ENCODE peak calls at places on chromosome 4, in four cellular contexts. X, V, N and B are unnamed samples.

GRCh38 chr4:48038666-48039065 is 22.1 kb downstream of the NIPAL1 start:
- DNase-seq in X (no peak), V (no peak), N (no peak), B (no peak)

GRCh38 chr4:158129649-158130048 is 43.2 kb downstream of the GASK1B start:
- DNase-seq in X (no peak), N (no peak), V (no peak), B (no peak)

GRCh38 chr4:86482851-86483490 is 111.1 kb upstream of the PTPN13 start:
- DNase-seq in N (no peak), X (no peak), V (no peak), B (no peak)

GRCh38 chr4:23934915-23935314 is 45.1 kb upstream of the PPARGC1A start:
- DNase-seq in V (peak; percentile 80), N (no peak), X (no peak), B (peak; percentile 83)

GRCh38 chr4:189202182-189202868 is 738.3 kb upstream of the FRG1 start:
- DNase-seq in V (peak; percentile 69), X (peak; percentile 34), N (peak; percentile 72), B (peak; percentile 90)

GRCh38 chr4:148795156-148795864 is 353.1 kb upstream of the NR3C2 start:
- DNase-seq in X (no peak), N (no peak), V (no peak), B (no peak)

GRCh38 chr4:20266215-20267082 is 14.7 kb downstream of the SLIT2 start:
- DNase-seq in N (no peak), X (no peak), V (no peak), B (no peak)

GRCh38 chr4:186840771-186841301 is 117.2 kb upstream of the FAT1 start:
- DNase-seq in V (peak; percentile 34), N (peak; percentile 26), X (peak; percentile 22), B (no peak)

DNA sequence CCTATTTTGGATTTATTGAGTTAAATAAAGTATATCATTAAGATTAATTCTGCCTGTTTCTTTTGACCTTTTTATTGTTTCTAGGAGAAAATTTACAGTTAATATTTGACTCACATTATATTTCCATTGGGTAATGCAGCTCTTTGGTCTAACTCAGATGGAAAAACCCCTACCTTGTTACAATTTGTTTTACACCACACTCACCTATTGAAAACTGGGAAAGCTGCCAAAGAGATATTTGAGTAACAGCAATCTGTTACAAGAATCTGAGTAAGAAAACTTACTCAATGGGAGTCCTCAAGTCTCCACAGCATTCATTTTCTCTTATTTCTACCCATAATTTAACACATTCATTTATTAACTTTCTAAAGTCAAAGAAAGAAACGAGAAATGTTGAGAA is 108.0 kb upstream of the TLL1 start:
- DNase-seq in X (no peak), N (no peak), V (no peak), B (no peak)
- TF ChIP-seq EP300 in X (no peak), N (no peak), V (no peak), B (no peak)

GRCh38 chr4:151712777-151713176 is 48.0 kb downstream of the GATB start:
- DNase-seq in V (no peak), X (no peak), N (no peak), B (no peak)

GRCh38 chr4:151717271-151717670 is 43.5 kb downstream of the GATB start:
- DNase-seq in N (no peak), X (no peak), V (no peak), B (no peak)

GRCh38 chr4:151717909-151718613 is 42.7 kb downstream of the GATB start:
- DNase-seq in V (no peak), X (no peak), N (no peak), B (no peak)

GRCh38 chr4:151716324-151716723 is 44.5 kb downstream of the GATB start:
- DNase-seq in X (no peak), V (no peak), N (no peak), B (no peak)

GRCh38 chr4:151715881-151716280 is 44.9 kb downstream of the GATB start:
- DNase-seq in X (no peak), V (no peak), N (no peak), B (no peak)
- H3K27ac ChIP-seq in X (no peak overlapping the region), V (no peak overlapping the region), N (no peak overlapping the region), B (no peak overlapping the region)

GRCh38 chr4:1576961-1577814 is 106.9 kb downstream of the FAM53A start:
- DNase-seq in V (no peak), X (no peak), N (no peak), B (no peak)

GRCh38 chr4:1578301-1578781 is 105.8 kb downstream of the FAM53A start:
- DNase-seq in N (peak; percentile 38), X (no peak), V (no peak), B (no peak)

GRCh38 chr4:1577818-1578217 is 106.3 kb downstream of the FAM53A start:
- DNase-seq in V (no peak), N (no peak), X (no peak), B (peak; percentile 70)

GRCh38 chr4:1579834-1580686 is 104.1 kb downstream of the FAM53A start:
- DNase-seq in N (peak; percentile 98), V (peak; percentile 89), X (peak; percentile 92), B (peak; percentile 99)

DNA sequence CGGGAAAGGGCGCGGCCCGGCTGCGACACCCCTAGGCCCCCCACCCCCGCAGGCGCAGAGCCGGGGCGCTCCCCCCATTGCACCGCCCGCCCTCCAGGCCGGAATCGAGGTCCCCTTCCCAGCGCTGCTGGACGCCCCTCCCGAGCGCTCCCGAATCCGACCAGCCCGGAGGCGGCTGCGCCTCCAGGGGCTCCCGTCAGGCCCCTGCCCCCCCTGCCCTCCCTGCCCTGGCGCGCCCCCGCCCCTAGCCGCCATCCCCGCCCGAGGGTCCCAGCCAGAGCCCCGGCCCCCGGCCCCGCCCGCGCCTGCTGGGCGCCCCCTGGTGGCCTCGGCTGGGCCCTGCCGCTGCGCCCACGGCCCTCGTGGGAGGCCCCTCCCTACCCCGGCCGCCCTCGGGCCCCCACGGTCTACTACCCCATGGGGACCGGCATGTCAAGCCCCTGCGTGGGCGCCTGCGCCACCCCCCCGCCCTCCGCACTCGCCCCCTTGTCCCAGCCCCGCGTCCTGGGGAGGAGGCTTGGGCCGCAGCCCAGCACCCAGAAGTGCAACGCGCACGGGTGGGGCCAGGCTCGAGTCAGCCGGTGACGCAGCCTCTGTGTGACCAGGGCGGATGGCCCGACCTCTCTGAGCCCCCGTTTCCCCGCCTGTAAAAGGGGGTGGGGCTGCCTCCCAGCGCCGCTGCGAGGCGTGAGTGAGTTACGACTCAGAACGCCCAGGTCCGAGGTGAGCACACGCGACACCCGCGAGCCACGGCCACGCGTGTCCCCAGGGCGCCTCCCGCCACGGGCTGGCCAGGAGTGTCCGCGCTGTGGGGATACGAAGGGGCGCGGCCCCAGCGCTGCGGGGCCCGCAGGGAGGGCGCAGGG is 104.9 kb downstream of the FAM53A start:
- DNase-seq in V (peak; percentile 67), X (peak; percentile 81), N (peak; percentile 82), B (peak; percentile 88)
- TF ChIP-seq POLR2A in V (no peak), X (no peak), N (peak; percentile 23), B (peak; percentile 66)

GRCh38 chr4:56757270-56757746 is 64.2 kb downstream of the SPINK2 start:
- DNase-seq in N (no peak), V (no peak), X (no peak), B (no peak)
- TF ChIP-seq EP300 in N (no peak), V (no peak), X (no peak), B (no peak)

GRCh38 chr4:98586634-98587354 is 71.6 kb downstream of the TSPAN5 start:
- DNase-seq in X (no peak), V (no peak), N (no peak), B (no peak)
- H3K27ac ChIP-seq in X (no peak overlapping the region), V (no peak overlapping the region), N (peak overlapping the region; percentile 57), B (no peak overlapping the region)

GRCh38 chr4:41092128-41092527 is 122.2 kb downstream of the APBB2 start:
- DNase-seq in N (no peak), X (no peak), V (no peak), B (no peak)

GRCh38 chr4:41095192-41095872 is 119.0 kb downstream of the APBB2 start:
- DNase-seq in X (no peak), V (no peak), N (no peak), B (no peak)

GRCh38 chr4:41098093-41098492 is 116.2 kb downstream of the APBB2 start:
- DNase-seq in V (no peak), N (no peak), X (no peak), B (no peak)

GRCh38 chr4:41098649-41099048 is 115.7 kb downstream of the APBB2 start:
- DNase-seq in V (no peak), X (no peak), N (no peak), B (no peak)

DNA sequence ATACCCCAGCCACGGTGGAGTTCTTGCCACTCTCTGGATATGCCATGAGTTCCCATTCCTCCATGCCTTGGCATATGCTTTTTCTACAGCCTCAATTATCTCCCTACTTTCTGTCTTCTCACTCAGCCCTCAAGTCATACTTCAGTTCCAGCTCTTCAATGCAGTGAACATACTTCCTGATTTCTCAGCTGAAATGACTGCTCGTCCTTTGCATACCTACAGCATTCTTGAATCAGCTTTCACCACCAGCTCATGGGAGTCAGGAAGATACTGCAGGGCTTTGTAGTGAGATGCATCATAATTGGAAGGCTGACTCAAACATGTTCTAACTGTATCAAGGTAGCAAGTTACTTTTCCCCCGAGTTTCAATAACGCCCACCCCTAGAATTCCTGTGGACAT is 118.4 kb downstream of the APBB2 start:
- DNase-seq in X (no peak), V (no peak), N (no peak), B (no peak)
- TF ChIP-seq POLR2A in X (no peak), V (no peak), N (no peak), B (no peak)

DNA sequence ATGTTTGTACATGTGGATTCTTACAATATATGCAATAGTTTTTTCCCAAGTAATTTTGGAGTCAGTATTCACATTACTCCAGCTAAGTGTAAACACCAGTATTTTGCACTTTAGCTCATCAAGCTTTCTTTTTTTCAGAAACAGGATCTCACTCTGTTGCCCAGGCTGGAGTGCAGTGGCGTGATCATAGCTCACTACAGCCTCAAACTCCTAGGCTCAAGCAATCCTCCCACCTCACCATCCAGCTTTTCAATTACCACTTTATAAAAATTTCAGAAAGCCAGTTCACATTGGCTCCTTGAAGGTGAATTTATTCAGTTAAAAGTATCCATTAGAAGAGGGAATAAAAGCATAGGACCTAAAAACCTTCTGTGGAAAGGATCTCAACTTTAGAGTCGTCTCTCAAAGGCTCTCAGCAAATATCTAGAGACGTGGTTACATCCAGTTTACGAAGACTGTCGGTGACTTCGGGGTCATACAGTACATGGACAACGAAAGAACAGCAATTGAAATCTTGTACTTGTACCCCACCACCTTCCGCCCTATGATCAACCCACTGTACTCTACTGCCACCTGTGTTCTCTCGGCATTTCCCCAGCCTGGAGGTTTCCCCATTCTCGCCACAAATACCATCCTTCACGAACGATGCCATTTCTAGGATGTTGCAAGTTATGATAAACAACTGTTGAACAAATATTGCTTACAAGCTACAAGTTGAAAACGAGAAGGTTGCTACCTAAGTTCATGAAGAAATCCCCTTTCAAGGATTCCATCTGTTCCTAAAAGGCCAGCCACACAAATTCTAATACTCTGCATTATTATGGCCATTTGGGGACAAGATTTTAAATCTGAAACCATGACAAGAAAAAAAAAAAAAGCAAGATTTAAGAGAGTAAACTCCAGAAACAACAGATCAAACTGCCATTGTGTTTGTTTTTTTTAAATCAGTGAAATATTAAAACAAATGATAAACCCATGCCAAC is 1.8 kb downstream of the APBB2 start:
- DNase-seq in N (peak; percentile 55), X (no peak), V (peak; percentile 62), B (peak; percentile 55)
- TF ChIP-seq EP300 in N (no peak), X (no peak), V (peak; percentile 47), B (no peak)